ENCODE peak calls at places on chromosomes 5 and 9, in four cellular contexts. One of them, this sample, is unnamed.

GRCh38 chr9:75797181-75797580 is 93.3 kb upstream of the PCSK5 start:
- DNase-seq in SK-N-SH: no peak
- DNase-seq in H1: no peak
- DNase-seq in HCT116: no peak
- DNase-seq in this sample: no peak

GRCh38 chr9:134750450-134751155 is 109.0 kb downstream of the COL5A1 start:
- DNase-seq in SK-N-SH: no peak
- DNase-seq in H1: no peak
- DNase-seq in HCT116: no peak
- DNase-seq in this sample: no peak

GRCh38 chr5:133635051-133635450 is 22.7 kb upstream of the FSTL4 start:
- DNase-seq in SK-N-SH: no peak
- DNase-seq in H1: no peak
- DNase-seq in HCT116: no peak
- DNase-seq in this sample: no peak

GRCh38 chr5:35183243-35183955 is 46.9 kb downstream of the PRLR start:
- DNase-seq in SK-N-SH: peak; percentile 31
- DNase-seq in H1: peak; percentile 63
- DNase-seq in HCT116: peak; percentile 10
- DNase-seq in this sample: peak; percentile 65

GRCh38 chr9:73426226-73426625 is 274.6 kb downstream of the ANXA1 start:
- DNase-seq in SK-N-SH: no peak
- DNase-seq in H1: no peak
- DNase-seq in HCT116: no peak
- DNase-seq in this sample: no peak

GRCh38 chr9:18675345-18675744 is 201.4 kb downstream of the ADAMTSL1 start:
- DNase-seq in SK-N-SH: no peak
- DNase-seq in H1: no peak
- DNase-seq in HCT116: no peak
- DNase-seq in this sample: no peak

GRCh38 chr9:137186385-137186784 is 2.0 kb downstream of the ANAPC2 start:
- DNase-seq in SK-N-SH: no peak
- DNase-seq in H1: no peak
- DNase-seq in HCT116: no peak
- DNase-seq in this sample: no peak

GRCh38 chr5:102711525-102712240 is 43.4 kb upstream of the PAM start:
- DNase-seq in SK-N-SH: no peak
- DNase-seq in H1: no peak
- DNase-seq in HCT116: no peak
- DNase-seq in this sample: no peak

GRCh38 chr9:75500479-75500878 is 390.0 kb upstream of the PCSK5 start:
- DNase-seq in SK-N-SH: no peak
- DNase-seq in H1: no peak
- DNase-seq in HCT116: no peak
- DNase-seq in this sample: no peak

GRCh38 chr9:70218767-70219166 is 40.0 kb upstream of the SMC5 start:
- DNase-seq in SK-N-SH: no peak
- DNase-seq in H1: no peak
- DNase-seq in HCT116: no peak
- DNase-seq in this sample: no peak

GRCh38 chr9:134895849-134896833 is 15.5 kb downstream of the FCN2 start:
- DNase-seq in SK-N-SH: no peak
- DNase-seq in H1: no peak
- DNase-seq in HCT116: peak; percentile 69
- DNase-seq in this sample: no peak

GRCh38 chr5:94175912-94176311 is 434.5 kb upstream of the POU5F2 start:
- DNase-seq in SK-N-SH: no peak
- DNase-seq in H1: no peak
- DNase-seq in HCT116: no peak
- DNase-seq in this sample: no peak

GRCh38 chr9:124011460-124012301 is at the start of gene LHX2:
- DNase-seq in SK-N-SH: peak; percentile 90
- DNase-seq in H1: peak; percentile 88
- DNase-seq in HCT116: peak; percentile 75
- DNase-seq in this sample: no peak

GRCh38 chr9:132858756-132859155 is 19.3 kb downstream of the AK8 start:
- DNase-seq in SK-N-SH: no peak
- DNase-seq in H1: no peak
- DNase-seq in HCT116: no peak
- DNase-seq in this sample: no peak

GRCh38 chr5:68911840-68912690 is 181.7 kb upstream of the SLC30A5 start:
- DNase-seq in SK-N-SH: no peak
- DNase-seq in H1: no peak
- DNase-seq in HCT116: no peak
- DNase-seq in this sample: peak; percentile 6
- TF ChIP-seq SIN3A in SK-N-SH: no peak
- TF ChIP-seq SIN3A in H1: no peak
- TF ChIP-seq SIN3A in HCT116: no peak
- TF ChIP-seq SIN3A in this sample: no peak

DNA sequence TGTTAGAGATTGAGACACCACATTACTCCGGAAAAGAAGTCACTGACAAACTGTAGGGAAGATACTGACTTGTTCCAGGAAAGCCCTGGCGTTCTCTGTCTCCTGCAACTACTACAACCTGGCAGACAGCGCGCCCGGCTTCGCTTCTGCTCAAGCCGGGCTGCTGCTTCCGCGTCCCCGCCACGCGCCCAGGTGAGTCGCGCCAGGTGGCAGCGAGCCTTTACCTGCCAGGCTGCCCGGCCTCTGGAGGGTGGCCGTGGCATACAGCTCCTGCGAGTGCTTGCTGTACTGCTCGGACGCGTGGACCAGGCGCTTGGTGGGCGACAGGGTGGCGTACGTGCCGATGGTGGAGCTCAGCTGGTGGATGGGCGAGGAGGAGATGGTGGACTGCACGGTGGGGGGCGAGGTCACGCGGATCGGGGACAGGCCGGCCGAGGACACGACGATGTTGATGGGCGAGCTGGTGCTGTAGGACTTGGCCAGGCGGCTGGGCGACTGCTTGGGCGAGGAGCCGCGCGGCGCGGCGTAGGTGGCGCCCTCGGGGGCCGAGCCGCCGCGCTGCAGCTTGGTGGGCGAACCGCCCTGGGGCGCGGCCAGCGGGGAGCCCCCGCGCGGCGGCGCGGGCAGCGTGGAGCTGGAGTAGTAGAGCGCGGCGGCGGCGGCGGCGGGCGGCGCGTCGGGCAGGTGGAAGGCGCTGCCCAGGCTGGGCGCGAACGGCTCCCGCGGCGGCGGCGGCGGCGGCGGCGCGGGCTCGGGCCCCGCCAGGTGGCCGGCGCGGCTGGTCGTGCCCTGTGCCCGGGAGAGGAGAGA is 519.6 kb downstream of the CTNND2 start:
- DNase-seq in SK-N-SH: peak; percentile 27
- DNase-seq in H1: peak; percentile 62
- DNase-seq in HCT116: no peak
- DNase-seq in this sample: no peak
- TF ChIP-seq SIN3A in SK-N-SH: no peak
- TF ChIP-seq SIN3A in H1: no peak
- TF ChIP-seq SIN3A in HCT116: no peak
- TF ChIP-seq SIN3A in this sample: no peak

GRCh38 chr5:161096006-161096405 is 244.0 kb upstream of the ATP10B start:
- DNase-seq in SK-N-SH: no peak
- DNase-seq in H1: no peak
- DNase-seq in HCT116: no peak
- DNase-seq in this sample: peak; percentile 24
- TF ChIP-seq SIN3A in SK-N-SH: no peak
- TF ChIP-seq SIN3A in H1: no peak
- TF ChIP-seq SIN3A in HCT116: no peak
- TF ChIP-seq SIN3A in this sample: no peak

GRCh38 chr5:14148483-14148882 is 5.3 kb downstream of the TRIO start:
- DNase-seq in SK-N-SH: no peak
- DNase-seq in H1: no peak
- DNase-seq in HCT116: no peak
- DNase-seq in this sample: no peak

GRCh38 chr5:14149672-14150053 is 6.5 kb downstream of the TRIO start:
- DNase-seq in SK-N-SH: no peak
- DNase-seq in H1: no peak
- DNase-seq in HCT116: no peak
- DNase-seq in this sample: peak; percentile 79

GRCh38 chr5:14147210-14147609 is 4.1 kb downstream of the TRIO start:
- DNase-seq in SK-N-SH: no peak
- DNase-seq in H1: peak; percentile 19
- DNase-seq in HCT116: no peak
- DNase-seq in this sample: no peak

GRCh38 chr5:14146725-14147124 is 3.6 kb downstream of the TRIO start:
- DNase-seq in SK-N-SH: no peak
- DNase-seq in H1: no peak
- DNase-seq in HCT116: no peak
- DNase-seq in this sample: no peak

DNA sequence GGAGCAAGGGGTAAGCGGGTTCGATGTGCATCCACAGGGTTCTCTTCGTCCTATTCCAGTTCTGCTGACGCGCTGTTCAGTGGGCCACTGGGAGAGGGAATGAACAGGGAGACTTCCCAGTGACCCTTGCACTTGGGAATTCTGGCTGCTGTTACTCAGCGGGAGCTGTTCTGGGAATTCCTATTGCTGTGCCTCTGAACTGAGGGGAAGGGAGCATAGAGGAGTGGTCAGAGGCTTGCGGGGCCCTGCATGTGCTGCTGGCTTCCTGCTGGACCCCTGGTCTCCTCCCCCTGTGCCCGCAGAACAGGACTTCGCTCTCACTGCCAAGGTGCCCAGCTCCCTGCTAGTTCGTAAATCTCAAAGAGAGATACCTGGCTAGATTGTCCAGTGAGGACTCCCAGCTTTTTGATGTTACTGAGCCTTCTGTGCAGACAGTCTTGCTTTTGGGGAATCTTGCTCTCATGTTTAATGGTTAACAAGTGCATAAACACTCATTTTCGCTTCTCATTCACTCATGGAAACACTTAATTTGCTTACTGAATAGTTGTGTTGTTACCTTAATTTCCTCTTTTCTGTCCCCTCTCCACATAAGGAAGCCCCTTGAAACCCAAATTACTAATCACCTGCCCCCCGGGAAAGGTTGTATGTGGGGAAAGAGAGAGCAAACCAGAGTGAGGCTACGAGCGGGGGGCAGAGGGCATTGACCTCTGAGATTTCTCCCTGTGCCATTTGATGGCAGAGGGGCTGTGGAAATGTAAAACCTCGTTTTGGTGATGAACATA is 5.9 kb downstream of the TRIO start:
- DNase-seq in SK-N-SH: no peak
- DNase-seq in H1: no peak
- DNase-seq in HCT116: no peak
- DNase-seq in this sample: peak; percentile 83
- TF ChIP-seq SIN3A in SK-N-SH: no peak
- TF ChIP-seq SIN3A in H1: no peak
- TF ChIP-seq SIN3A in HCT116: no peak
- TF ChIP-seq SIN3A in this sample: peak; percentile 42

DNA sequence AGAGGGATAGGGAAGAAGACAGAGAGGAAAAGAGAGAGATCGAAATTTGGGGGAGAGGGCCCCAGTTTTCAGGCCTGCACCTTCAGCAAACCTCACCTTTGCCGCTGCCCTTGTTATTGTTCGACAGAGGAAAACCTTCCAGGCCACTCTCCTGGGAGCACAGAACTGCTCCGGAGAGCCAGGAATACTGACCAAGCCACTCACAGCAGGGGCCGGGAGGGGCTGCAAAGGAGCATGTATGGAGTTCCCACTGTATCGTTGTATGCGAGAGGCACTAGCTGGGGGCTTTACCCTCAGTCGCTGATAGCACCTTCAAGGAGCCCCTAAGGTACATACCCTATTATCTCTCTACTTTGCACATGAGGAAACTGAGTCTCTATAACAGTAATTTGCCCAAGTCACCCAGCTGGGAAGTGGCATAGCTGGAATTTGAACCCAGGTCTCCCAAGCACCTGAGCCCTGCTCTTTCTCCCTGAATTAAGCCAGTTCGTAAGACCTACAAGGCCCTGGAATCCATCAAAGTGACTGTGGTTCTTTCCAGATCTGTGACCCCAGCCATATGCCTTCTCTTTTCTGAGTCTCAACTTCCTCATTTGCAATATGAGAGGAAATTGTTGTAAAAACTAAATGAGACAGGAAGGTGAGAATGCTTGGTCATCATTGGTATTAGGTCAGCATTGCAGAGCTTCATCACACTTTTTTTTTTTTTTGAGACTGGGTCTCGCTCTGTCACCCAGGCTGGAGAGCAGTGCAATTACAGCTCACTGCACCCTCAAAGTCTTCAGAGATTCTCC is 21.0 kb upstream of the FOXE1 start:
- DNase-seq in SK-N-SH: no peak
- DNase-seq in H1: no peak
- DNase-seq in HCT116: no peak
- DNase-seq in this sample: no peak
- TF ChIP-seq SIN3A in SK-N-SH: no peak
- TF ChIP-seq SIN3A in H1: no peak
- TF ChIP-seq SIN3A in HCT116: no peak
- TF ChIP-seq SIN3A in this sample: no peak

GRCh38 chr5:173453167-173453566 is 125.0 kb upstream of the STC2 start:
- DNase-seq in SK-N-SH: no peak
- DNase-seq in H1: no peak
- DNase-seq in HCT116: no peak
- DNase-seq in this sample: no peak

GRCh38 chr5:173454381-173454763 is 126.2 kb upstream of the STC2 start:
- DNase-seq in SK-N-SH: no peak
- DNase-seq in H1: no peak
- DNase-seq in HCT116: no peak
- DNase-seq in this sample: peak; percentile 39

GRCh38 chr5:173456751-173457171 is 128.5 kb upstream of the STC2 start:
- DNase-seq in SK-N-SH: no peak
- DNase-seq in H1: no peak
- DNase-seq in HCT116: no peak
- DNase-seq in this sample: no peak

GRCh38 chr5:173455599-173455957 is 127.4 kb upstream of the STC2 start:
- DNase-seq in SK-N-SH: no peak
- DNase-seq in H1: no peak
- DNase-seq in HCT116: no peak
- DNase-seq in this sample: no peak

DNA sequence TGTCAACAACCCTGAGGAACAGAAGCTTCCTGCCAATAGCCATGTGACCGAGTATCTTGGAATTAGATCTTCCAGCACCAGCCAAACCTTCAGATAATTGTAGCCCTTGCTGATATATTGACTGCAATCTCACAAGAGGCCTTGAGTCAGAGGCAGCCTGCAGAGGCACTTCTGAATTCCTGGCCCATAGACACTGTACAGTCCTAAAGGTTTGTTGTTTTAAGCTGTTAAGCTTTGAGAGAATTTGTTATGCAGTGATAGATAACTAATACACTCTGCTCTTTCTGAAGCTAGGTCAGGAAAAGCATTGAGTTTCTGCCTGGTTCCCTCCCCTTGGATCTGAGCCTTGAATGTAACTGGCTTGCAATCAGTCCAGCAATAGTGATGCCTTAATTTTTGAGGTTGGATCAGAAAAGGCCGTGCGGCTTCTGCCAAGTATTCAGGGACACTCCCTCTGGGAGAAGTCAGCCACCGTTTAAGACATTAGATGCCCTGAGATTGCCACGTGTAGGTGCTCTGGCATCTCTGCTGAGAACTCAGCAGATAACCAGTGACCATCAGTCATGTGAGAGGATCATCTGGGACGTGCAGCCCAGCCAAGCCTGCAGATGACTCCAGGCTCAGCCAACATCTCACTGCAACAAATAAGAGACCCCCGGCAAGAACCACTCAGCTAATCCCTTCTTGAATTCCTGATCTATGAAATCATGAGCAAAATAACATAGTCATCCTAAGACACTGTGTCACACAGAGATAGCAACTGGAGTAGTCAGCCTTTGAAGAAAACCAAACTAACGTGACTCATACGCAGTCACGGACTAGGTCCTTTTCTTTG is 126.8 kb upstream of the STC2 start:
- DNase-seq in SK-N-SH: no peak
- DNase-seq in H1: no peak
- DNase-seq in HCT116: peak; percentile 95
- DNase-seq in this sample: peak; percentile 62
- TF ChIP-seq SIN3A in SK-N-SH: no peak
- TF ChIP-seq SIN3A in H1: no peak
- TF ChIP-seq SIN3A in HCT116: no peak
- TF ChIP-seq SIN3A in this sample: no peak

This sample was measured in HepG2.